ENCODE peak calls at places on chromosomes 7 and 10, in nine cellular contexts. G, W, B, C, R, P, D, I and U are unnamed samples.

GRCh38 chr7:88146611-88147010 is 73.2 kb downstream of the SRI start:
- DNase-seq in D (no peak), I (no peak), C (no peak), R (no peak), G (no peak), B (no peak), P (no peak), W (no peak), U (no peak)

GRCh38 chr7:50450691-50451051 is 521 bp upstream of the FIGNL1 start:
- DNase-seq in W (no peak), I (no peak), B (no peak), G (no peak), P (peak), D (no peak), R (no peak), C (peak), U (no peak)

GRCh38 chr7:6917258-6917657 is 91.2 kb upstream of the CCZ1B start:
- DNase-seq in R (no peak), B (no peak), G (no peak), P (no peak), I (no peak), W (no peak), C (no peak), D (no peak), U (no peak)

GRCh38 chr7:39949980-39950472 is at the start of gene CDK13:
- DNase-seq in I (peak), W (peak), P (peak), G (no peak), D (peak), R (peak), C (peak), B (peak), U (peak)

GRCh38 chr7:158274404-158274811 is 313.2 kb downstream of the PTPRN2 start:
- DNase-seq in B (no peak), C (no peak), W (no peak), I (no peak), R (no peak), P (no peak), G (no peak), D (no peak), U (no peak)

GRCh38 chr10:91453535-91453934 is 43.4 kb downstream of the HECTD2 start:
- DNase-seq in D (no peak), I (no peak), B (no peak), R (no peak), W (no peak), P (no peak), C (no peak), G (no peak), U (no peak)

GRCh38 chr7:140683657-140684056 is 10.9 kb downstream of the ADCK2 start:
- DNase-seq in W (no peak), R (no peak), G (no peak), C (no peak), P (no peak), D (no peak), I (no peak), B (no peak), U (no peak)

GRCh38 chr7:156223935-156224334 is 411.7 kb upstream of the SHH start:
- DNase-seq in P (no peak), B (no peak), G (no peak), W (no peak), C (no peak), R (no peak), D (no peak), I (no peak), U (no peak)

GRCh38 chr10:3173173-3173878 is 744 bp upstream of the PITRM1 start:
- DNase-seq in W (peak), R (no peak), D (no peak), B (no peak), P (peak), I (no peak), G (no peak), C (peak), U (no peak)

GRCh38 chr10:35640474-35640873 is 1.6 kb downstream of the FZD8 start:
- DNase-seq in B (no peak), W (peak), I (peak), D (peak), P (peak), R (no peak), G (peak), C (peak), U (peak)

GRCh38 chr7:77800158-77800557 is 1.6 kb downstream of the PHTF2 start:
- DNase-seq in W (no peak), B (no peak), D (no peak), R (no peak), I (no peak), G (no peak), P (no peak), C (no peak), U (peak)

GRCh38 chr7:82980130-82980529 is 182.6 kb downstream of the PCLO start:
- DNase-seq in R (no peak), B (no peak), I (no peak), W (no peak), C (no peak), P (no peak), D (no peak), G (no peak), U (no peak)

GRCh38 chr10:60203993-60204618 is 185.6 kb downstream of the ANK3 start:
- DNase-seq in C (no peak), I (peak), P (peak), B (no peak), W (no peak), R (no peak), D (peak), G (no peak), U (peak)

GRCh38 chr10:125812128-125812527 is 10.9 kb downstream of the UROS start:
- DNase-seq in D (peak), W (no peak), R (no peak), G (no peak), P (no peak), B (peak), I (no peak), C (no peak), U (no peak)

GRCh38 chr10:112821663-112822062 is 128.4 kb upstream of the TCF7L2 start:
- DNase-seq in W (no peak), P (no peak), G (no peak), B (no peak), I (no peak), C (no peak), D (no peak), R (no peak), U (no peak)

GRCh38 chr10:73759512-73760115 is 15.4 kb downstream of the SEC24C start:
- DNase-seq in G (no peak), I (no peak), W (peak), R (no peak), C (peak), B (no peak), D (no peak), P (no peak), U (no peak)

GRCh38 chr7:130350945-130351663 is 6.5 kb downstream of the CPA5 start:
- DNase-seq in I (no peak), G (no peak), R (no peak), C (no peak), B (no peak), P (no peak), W (no peak), D (peak), U (peak)

GRCh38 chr10:63671317-63671937 is 150.2 kb downstream of the REEP3 start:
- DNase-seq in P (no peak), W (no peak), C (no peak), B (peak), G (peak), D (peak), I (no peak), R (no peak), U (no peak)
- TF ChIP-seq CTCF in P (no peak), W (no peak), C (no peak), B (no peak), G (no peak), D (no peak), I (no peak), R (no peak), U (no peak)

GRCh38 chr7:1758417-1758858 is 88.4 kb downstream of the ELFN1 start:
- DNase-seq in G (no peak), R (no peak), W (no peak), D (peak), I (peak), P (peak), C (peak), B (peak), U (peak)
- TF ChIP-seq CTCF in G (peak), R (peak), W (no peak), D (peak), I (peak), P (peak), C (no peak), B (peak), U (peak)

DNA sequence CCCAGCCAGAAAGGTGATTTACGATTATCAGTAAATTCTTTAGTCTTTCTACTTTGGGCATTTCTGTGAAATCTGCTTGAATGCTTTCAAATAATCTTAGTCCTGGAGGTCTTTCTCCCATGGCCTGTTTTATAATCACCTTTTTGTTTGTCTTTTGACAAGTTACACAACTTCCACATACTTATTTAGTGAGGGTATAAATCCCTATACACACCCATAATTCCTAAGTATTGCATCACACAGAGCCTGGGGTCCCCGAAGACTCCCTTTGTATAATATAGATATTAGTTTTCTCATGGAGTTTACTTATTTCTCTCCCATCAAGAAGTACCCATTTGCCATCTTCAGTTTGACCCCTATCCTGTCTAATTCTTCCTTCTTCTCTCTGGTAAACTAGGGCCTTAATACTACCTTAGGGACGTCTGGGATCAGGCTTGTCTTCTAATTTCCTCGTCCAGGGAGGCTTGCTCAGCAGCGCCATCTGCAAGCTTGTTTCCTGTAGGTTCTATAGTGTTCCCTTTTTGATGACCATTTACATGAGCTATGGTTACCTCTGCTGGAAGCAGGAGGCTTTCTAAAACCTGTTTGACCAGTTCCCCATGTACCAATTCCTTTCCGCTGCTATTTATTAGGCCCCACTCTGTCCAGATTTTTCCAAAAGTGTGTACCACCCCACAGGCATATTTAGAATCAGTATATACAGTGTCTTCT is 8.1 kb downstream of the DNAH11 start:
- DNase-seq in B (no peak), R (no peak), G (no peak), D (no peak), C (no peak), W (no peak), I (no peak), P (peak), U (no peak)
- TF ChIP-seq CTCF in B (no peak), R (no peak), G (no peak), D (no peak), C (no peak), W (no peak), I (no peak), P (no peak), U (peak)

DNA sequence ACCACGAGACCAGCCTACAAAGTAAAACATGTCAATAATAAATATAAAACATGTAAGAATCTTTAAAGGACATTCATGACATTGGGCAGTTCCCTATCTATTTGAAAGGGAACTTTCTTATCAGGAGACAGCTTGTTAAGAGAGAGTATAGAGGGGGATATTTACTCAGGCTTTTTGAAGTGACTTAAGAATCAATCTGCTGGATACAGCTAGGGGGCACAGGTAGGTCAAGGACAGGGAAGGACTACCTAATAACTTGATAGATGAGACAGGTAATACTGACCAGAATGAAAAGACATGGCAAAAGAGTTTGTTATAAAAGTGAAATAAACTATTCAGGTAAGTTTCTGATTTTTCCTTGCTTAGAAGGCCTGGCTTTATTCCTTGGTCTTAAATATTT is 21.8 kb upstream of the LRRD1 start:
- DNase-seq in B (no peak), W (no peak), I (no peak), P (no peak), R (no peak), D (no peak), C (no peak), G (no peak), U (no peak)
- TF ChIP-seq CTCF in B (no peak), W (no peak), I (no peak), P (no peak), R (no peak), D (no peak), C (no peak), G (no peak), U (no peak)

DNA sequence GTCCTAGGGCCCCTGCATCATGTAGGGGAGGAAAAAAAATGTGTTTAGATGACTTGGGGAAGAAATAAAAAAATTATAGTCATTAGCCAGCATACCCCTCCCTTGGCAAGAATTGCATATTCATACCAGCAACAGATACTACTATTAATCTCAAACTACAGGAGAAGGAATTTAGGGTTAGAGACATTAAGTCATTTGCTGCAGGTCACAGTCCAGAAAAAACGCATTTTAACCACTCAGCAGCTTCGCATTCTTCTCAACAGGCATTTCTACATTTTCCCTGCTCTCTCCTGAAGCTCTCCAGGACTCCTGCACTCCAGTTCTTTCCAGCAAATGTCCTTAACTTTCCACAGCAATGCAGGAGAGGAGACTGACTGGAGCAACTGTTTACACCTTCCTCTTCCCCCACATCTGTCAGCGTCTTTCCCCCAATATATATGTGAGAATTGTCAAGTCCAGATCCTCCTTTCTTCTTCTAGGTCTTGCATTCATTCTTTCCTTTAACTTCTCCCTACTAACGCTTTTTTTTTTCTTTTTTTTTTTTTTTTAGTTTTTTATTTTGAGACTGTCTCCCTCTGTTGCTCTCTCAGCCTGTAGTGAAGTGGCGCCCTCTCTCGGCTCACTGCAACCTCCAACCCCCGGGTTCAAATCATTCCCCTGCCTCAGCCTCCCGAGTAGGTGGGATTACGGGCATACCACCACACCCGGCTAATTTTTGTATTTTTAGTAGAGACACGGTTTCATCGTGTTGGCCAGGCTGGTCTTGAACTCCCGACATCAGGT is 35.6 kb downstream of the PRPS1L1 start:
- DNase-seq in P (no peak), G (no peak), C (no peak), B (no peak), I (no peak), R (no peak), D (peak), W (no peak), U (no peak)
- TF ChIP-seq CTCF in P (peak), G (peak), C (peak), B (peak), I (no peak), R (no peak), D (peak), W (no peak), U (peak)

DNA sequence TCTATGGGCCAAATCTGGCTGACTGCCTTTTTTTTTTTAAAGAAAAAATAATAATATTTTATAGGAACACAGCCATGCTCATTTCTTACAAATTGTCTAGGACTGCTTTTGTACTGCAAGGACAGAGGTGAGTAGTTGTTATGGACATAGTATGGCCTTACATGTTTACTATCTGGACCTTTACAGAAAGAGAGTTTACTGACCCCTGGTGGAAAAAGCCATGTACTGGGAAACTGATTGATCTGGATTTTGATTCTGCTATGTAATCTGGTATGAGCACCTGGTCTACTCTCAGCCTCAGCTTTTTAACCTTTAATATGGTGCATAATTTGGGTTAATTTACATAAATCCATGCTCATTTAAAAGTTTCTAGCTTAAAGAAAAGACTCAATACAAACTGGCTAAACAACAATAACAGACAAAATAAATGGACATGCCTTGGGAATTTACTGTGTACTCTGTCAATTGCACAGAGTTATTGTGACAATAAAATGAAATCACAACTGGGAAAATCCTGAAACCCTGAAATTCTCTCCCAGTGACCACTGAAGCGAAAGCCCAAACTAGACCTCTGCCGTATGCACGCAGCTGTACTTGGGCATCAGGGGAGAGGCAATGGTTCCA is 260.7 kb downstream of the BMPER start:
- DNase-seq in R (no peak), I (peak), W (no peak), G (no peak), B (no peak), P (peak), C (no peak), D (peak), U (peak)
- TF ChIP-seq CTCF in R (peak), I (peak), W (no peak), G (peak), B (peak), P (peak), C (peak), D (peak), U (peak)

GRCh38 chr10:6518791-6519430 is 61.2 kb downstream of the PRKCQ start:
- DNase-seq in I (no peak), C (no peak), G (no peak), R (no peak), W (no peak), D (no peak), B (no peak), P (no peak), U (peak)

GRCh38 chr10:6514844-6515780 is 65.0 kb downstream of the PRKCQ start:
- DNase-seq in G (no peak), I (no peak), D (peak), C (no peak), P (no peak), W (no peak), B (no peak), R (no peak), U (no peak)

GRCh38 chr10:6516877-6517276 is 63.2 kb downstream of the PRKCQ start:
- DNase-seq in W (no peak), B (no peak), I (no peak), D (no peak), C (no peak), R (no peak), G (no peak), P (no peak), U (no peak)

GRCh38 chr10:6514180-6514579 is 65.9 kb downstream of the PRKCQ start:
- DNase-seq in C (no peak), R (no peak), D (no peak), W (no peak), I (no peak), G (no peak), B (no peak), P (no peak), U (no peak)

DNA sequence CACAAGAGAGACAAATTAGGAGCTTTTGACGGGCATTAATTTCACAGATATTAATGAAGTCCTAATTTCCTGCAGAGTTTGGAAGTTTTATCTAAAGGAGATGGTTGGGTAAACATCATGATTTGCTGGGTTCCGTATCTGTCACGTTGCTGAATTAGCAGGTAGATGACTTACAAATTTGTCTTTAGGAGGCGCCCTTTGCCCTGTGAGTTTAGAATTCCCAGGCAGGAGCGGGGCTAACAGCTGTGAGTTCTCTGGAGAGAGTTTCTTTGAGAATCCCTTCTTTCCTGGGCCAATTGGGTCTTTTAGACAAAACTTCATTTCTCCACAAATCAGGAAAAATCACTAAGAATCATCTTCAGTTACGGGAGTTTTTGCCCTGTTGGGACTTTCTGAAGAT is 63.8 kb downstream of the PRKCQ start:
- DNase-seq in D (no peak), P (no peak), G (no peak), W (no peak), R (no peak), I (no peak), B (no peak), C (no peak), U (no peak)
- TF ChIP-seq CTCF in D (no peak), P (no peak), G (no peak), W (no peak), R (no peak), I (no peak), B (no peak), C (no peak), U (no peak)